ENCODE peak calls at places on chromosomes 13 and 19, in seven cellular contexts. One of them, this sample, is unnamed.

GRCh38 chr19:35512831-35513230 is 618 bp downstream of the DMKN start:
- DNase-seq in heart right ventricle: no peak
- DNase-seq in B cell: no peak
- DNase-seq in endodermal cell: no peak
- DNase-seq in left ventricle myocardium inferior: no peak
- DNase-seq in nephron progenitor cell: no peak
- DNase-seq in activated CD8-positive, alpha-beta T cell treated with anti-CD3 and anti-CD28 coated beads for 36 hours: no peak
- DNase-seq in this sample: no peak

GRCh38 chr13:73608731-73609485 is 525.3 kb downstream of the KLF12 start:
- DNase-seq in heart right ventricle: no peak
- DNase-seq in B cell: no peak
- DNase-seq in endodermal cell: no peak
- DNase-seq in left ventricle myocardium inferior: no peak
- DNase-seq in nephron progenitor cell: peak
- DNase-seq in activated CD8-positive, alpha-beta T cell treated with anti-CD3 and anti-CD28 coated beads for 36 hours: no peak
- DNase-seq in this sample: no peak

GRCh38 chr13:114153485-114154080 is 21.2 kb upstream of the RASA3 start:
- DNase-seq in heart right ventricle: no peak
- DNase-seq in B cell: no peak
- DNase-seq in endodermal cell: no peak
- DNase-seq in left ventricle myocardium inferior: no peak
- DNase-seq in nephron progenitor cell: no peak
- DNase-seq in activated CD8-positive, alpha-beta T cell treated with anti-CD3 and anti-CD28 coated beads for 36 hours: no peak
- DNase-seq in this sample: no peak

GRCh38 chr19:15323496-15324235 is 8.7 kb downstream of the BRD4 start:
- DNase-seq in heart right ventricle: peak
- DNase-seq in B cell: no peak
- DNase-seq in endodermal cell: no peak
- DNase-seq in left ventricle myocardium inferior: peak
- DNase-seq in nephron progenitor cell: no peak
- DNase-seq in activated CD8-positive, alpha-beta T cell treated with anti-CD3 and anti-CD28 coated beads for 36 hours: no peak
- DNase-seq in this sample: peak

GRCh38 chr19:51398096-51398704 is 7.8 kb upstream of the C19orf84 start:
- DNase-seq in heart right ventricle: no peak
- DNase-seq in B cell: peak
- DNase-seq in endodermal cell: no peak
- DNase-seq in left ventricle myocardium inferior: no peak
- DNase-seq in nephron progenitor cell: no peak
- DNase-seq in activated CD8-positive, alpha-beta T cell treated with anti-CD3 and anti-CD28 coated beads for 36 hours: no peak
- DNase-seq in this sample: no peak

GRCh38 chr13:110677731-110678545 is 28.0 kb downstream of the CARS2 start:
- DNase-seq in heart right ventricle: no peak
- DNase-seq in B cell: peak
- DNase-seq in endodermal cell: no peak
- DNase-seq in left ventricle myocardium inferior: no peak
- DNase-seq in nephron progenitor cell: no peak
- DNase-seq in activated CD8-positive, alpha-beta T cell treated with anti-CD3 and anti-CD28 coated beads for 36 hours: peak
- DNase-seq in this sample: no peak

GRCh38 chr19:49145485-49146407 is 9.4 kb downstream of the HRC start:
- DNase-seq in heart right ventricle: peak
- DNase-seq in B cell: peak
- DNase-seq in endodermal cell: peak
- DNase-seq in left ventricle myocardium inferior: peak
- DNase-seq in nephron progenitor cell: peak
- DNase-seq in activated CD8-positive, alpha-beta T cell treated with anti-CD3 and anti-CD28 coated beads for 36 hours: peak
- DNase-seq in this sample: peak

GRCh38 chr13:77349365-77349764 is 22.5 kb upstream of the MYCBP2 start:
- DNase-seq in heart right ventricle: no peak
- DNase-seq in B cell: no peak
- DNase-seq in endodermal cell: no peak
- DNase-seq in left ventricle myocardium inferior: no peak
- DNase-seq in nephron progenitor cell: no peak
- DNase-seq in activated CD8-positive, alpha-beta T cell treated with anti-CD3 and anti-CD28 coated beads for 36 hours: no peak
- DNase-seq in this sample: no peak

GRCh38 chr19:35126624-35126959 is 8.3 kb downstream of the LGI4 start:
- DNase-seq in heart right ventricle: no peak
- DNase-seq in B cell: no peak
- DNase-seq in endodermal cell: no peak
- DNase-seq in left ventricle myocardium inferior: no peak
- DNase-seq in nephron progenitor cell: peak
- DNase-seq in activated CD8-positive, alpha-beta T cell treated with anti-CD3 and anti-CD28 coated beads for 36 hours: no peak
- DNase-seq in this sample: no peak

GRCh38 chr13:32530841-32531253 is 7.7 kb downstream of the N4BP2L2 start:
- DNase-seq in heart right ventricle: peak
- DNase-seq in B cell: peak
- DNase-seq in endodermal cell: no peak
- DNase-seq in left ventricle myocardium inferior: no peak
- DNase-seq in nephron progenitor cell: no peak
- DNase-seq in activated CD8-positive, alpha-beta T cell treated with anti-CD3 and anti-CD28 coated beads for 36 hours: no peak
- DNase-seq in this sample: no peak

GRCh38 chr13:111342716-111343115 is 22.3 kb downstream of the TEX29 start:
- DNase-seq in heart right ventricle: peak
- DNase-seq in B cell: no peak
- DNase-seq in endodermal cell: peak
- DNase-seq in left ventricle myocardium inferior: no peak
- DNase-seq in nephron progenitor cell: no peak
- DNase-seq in activated CD8-positive, alpha-beta T cell treated with anti-CD3 and anti-CD28 coated beads for 36 hours: no peak
- DNase-seq in this sample: no peak

DNA sequence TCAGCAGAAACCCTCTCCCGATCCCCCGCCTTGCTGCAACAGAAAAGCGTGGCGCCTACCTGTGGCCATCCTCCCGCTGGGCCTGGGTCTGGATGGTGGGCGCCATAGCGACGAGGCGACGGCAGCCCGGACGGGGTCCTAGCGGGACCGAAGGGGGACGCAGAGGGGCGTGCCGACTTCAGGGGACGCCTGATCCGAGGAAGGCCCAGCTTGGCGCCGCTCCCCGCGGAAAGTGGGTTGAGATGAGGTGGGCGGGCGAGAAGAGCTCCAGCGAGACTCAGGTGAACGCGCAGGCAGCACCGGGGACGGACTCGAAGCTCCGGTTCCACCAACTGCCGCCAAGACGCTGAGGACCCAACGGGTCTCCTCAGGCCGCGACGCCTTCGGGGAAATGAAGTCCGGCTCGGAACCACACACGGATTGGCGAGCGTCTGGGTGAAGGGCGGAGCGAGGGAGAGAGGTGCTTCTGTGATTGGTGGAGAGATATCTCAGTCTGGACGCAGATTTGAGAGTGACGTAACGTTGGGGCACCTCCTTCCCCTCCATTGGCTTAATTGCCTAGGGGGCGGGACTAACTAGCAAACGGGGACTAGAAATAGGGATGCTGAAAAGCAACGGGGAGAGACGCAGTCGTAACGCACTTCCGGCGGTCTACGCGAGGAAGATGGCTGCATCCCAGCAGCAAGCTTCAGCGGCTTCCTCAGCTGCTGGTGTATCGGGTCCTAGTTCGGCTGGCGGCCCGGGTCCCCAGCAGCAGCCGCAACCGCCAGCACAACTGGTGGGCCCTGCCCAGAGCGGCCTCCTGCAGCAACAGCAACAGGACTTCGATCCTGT is at the start of the genes MED29 and PAF1:
- DNase-seq in heart right ventricle: peak
- DNase-seq in B cell: peak
- DNase-seq in endodermal cell: peak
- DNase-seq in left ventricle myocardium inferior: peak
- DNase-seq in nephron progenitor cell: peak
- DNase-seq in activated CD8-positive, alpha-beta T cell treated with anti-CD3 and anti-CD28 coated beads for 36 hours: peak
- DNase-seq in this sample: peak
- TF ChIP-seq CTCF in heart right ventricle: no peak
- TF ChIP-seq CTCF in B cell: no peak
- TF ChIP-seq CTCF in endodermal cell: peak
- TF ChIP-seq CTCF in left ventricle myocardium inferior: no peak
- TF ChIP-seq CTCF in nephron progenitor cell: no peak
- TF ChIP-seq CTCF in activated CD8-positive, alpha-beta T cell treated with anti-CD3 and anti-CD28 coated beads for 36 hours: no peak
- TF ChIP-seq CTCF in this sample: no peak

GRCh38 chr13:103297083-103297482 is 230.9 kb upstream of the SLC10A2 start:
- DNase-seq in heart right ventricle: no peak
- DNase-seq in B cell: no peak
- DNase-seq in endodermal cell: no peak
- DNase-seq in left ventricle myocardium inferior: no peak
- DNase-seq in nephron progenitor cell: no peak
- DNase-seq in activated CD8-positive, alpha-beta T cell treated with anti-CD3 and anti-CD28 coated beads for 36 hours: no peak
- DNase-seq in this sample: no peak

GRCh38 chr13:103303078-103303651 is 236.9 kb upstream of the SLC10A2 start:
- DNase-seq in heart right ventricle: no peak
- DNase-seq in B cell: no peak
- DNase-seq in endodermal cell: no peak
- DNase-seq in left ventricle myocardium inferior: no peak
- DNase-seq in nephron progenitor cell: no peak
- DNase-seq in activated CD8-positive, alpha-beta T cell treated with anti-CD3 and anti-CD28 coated beads for 36 hours: no peak
- DNase-seq in this sample: no peak

DNA sequence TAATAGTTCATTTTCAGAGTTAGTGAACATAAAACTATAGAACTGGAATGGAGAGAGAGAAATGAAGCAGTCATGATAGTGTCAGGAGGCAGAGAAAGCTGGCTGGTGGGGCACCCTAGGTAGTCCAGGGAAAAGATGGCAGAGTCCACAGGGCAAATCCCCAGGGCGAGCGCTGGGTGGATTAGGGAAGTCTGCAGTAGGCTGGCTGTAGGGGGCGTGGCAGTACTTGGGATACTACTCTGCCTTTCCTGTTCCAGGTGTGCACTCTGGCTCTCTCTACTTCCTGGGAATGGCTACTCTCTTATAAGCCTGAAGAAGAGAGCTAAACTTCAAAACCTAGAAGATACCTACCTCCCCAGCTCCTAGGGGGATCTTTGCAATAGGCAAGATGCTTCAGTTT is 232.9 kb upstream of the SLC10A2 start:
- DNase-seq in heart right ventricle: no peak
- DNase-seq in B cell: no peak
- DNase-seq in endodermal cell: peak
- DNase-seq in left ventricle myocardium inferior: no peak
- DNase-seq in nephron progenitor cell: no peak
- DNase-seq in activated CD8-positive, alpha-beta T cell treated with anti-CD3 and anti-CD28 coated beads for 36 hours: no peak
- DNase-seq in this sample: no peak
- TF ChIP-seq CTCF in heart right ventricle: no peak
- TF ChIP-seq CTCF in B cell: no peak
- TF ChIP-seq CTCF in endodermal cell: peak
- TF ChIP-seq CTCF in left ventricle myocardium inferior: no peak
- TF ChIP-seq CTCF in nephron progenitor cell: no peak
- TF ChIP-seq CTCF in activated CD8-positive, alpha-beta T cell treated with anti-CD3 and anti-CD28 coated beads for 36 hours: no peak
- TF ChIP-seq CTCF in this sample: no peak

GRCh38 chr13:91647361-91647970 is 249.0 kb downstream of the GPC5 start:
- DNase-seq in heart right ventricle: peak
- DNase-seq in B cell: peak
- DNase-seq in endodermal cell: peak
- DNase-seq in left ventricle myocardium inferior: no peak
- DNase-seq in nephron progenitor cell: peak
- DNase-seq in activated CD8-positive, alpha-beta T cell treated with anti-CD3 and anti-CD28 coated beads for 36 hours: peak
- DNase-seq in this sample: no peak
- TF ChIP-seq CTCF in heart right ventricle: peak
- TF ChIP-seq CTCF in B cell: no peak
- TF ChIP-seq CTCF in endodermal cell: peak
- TF ChIP-seq CTCF in left ventricle myocardium inferior: peak
- TF ChIP-seq CTCF in nephron progenitor cell: peak
- TF ChIP-seq CTCF in activated CD8-positive, alpha-beta T cell treated with anti-CD3 and anti-CD28 coated beads for 36 hours: no peak
- TF ChIP-seq CTCF in this sample: peak

GRCh38 chr19:1247747-1248453 is 483 bp upstream of the MIDN start:
- DNase-seq in heart right ventricle: peak
- DNase-seq in B cell: no peak
- DNase-seq in endodermal cell: peak
- DNase-seq in left ventricle myocardium inferior: peak
- DNase-seq in nephron progenitor cell: peak
- DNase-seq in activated CD8-positive, alpha-beta T cell treated with anti-CD3 and anti-CD28 coated beads for 36 hours: peak
- DNase-seq in this sample: peak
- TF ChIP-seq CTCF in heart right ventricle: peak
- TF ChIP-seq CTCF in B cell: peak
- TF ChIP-seq CTCF in endodermal cell: peak
- TF ChIP-seq CTCF in left ventricle myocardium inferior: peak
- TF ChIP-seq CTCF in nephron progenitor cell: no peak
- TF ChIP-seq CTCF in activated CD8-positive, alpha-beta T cell treated with anti-CD3 and anti-CD28 coated beads for 36 hours: no peak
- TF ChIP-seq CTCF in this sample: no peak

DNA sequence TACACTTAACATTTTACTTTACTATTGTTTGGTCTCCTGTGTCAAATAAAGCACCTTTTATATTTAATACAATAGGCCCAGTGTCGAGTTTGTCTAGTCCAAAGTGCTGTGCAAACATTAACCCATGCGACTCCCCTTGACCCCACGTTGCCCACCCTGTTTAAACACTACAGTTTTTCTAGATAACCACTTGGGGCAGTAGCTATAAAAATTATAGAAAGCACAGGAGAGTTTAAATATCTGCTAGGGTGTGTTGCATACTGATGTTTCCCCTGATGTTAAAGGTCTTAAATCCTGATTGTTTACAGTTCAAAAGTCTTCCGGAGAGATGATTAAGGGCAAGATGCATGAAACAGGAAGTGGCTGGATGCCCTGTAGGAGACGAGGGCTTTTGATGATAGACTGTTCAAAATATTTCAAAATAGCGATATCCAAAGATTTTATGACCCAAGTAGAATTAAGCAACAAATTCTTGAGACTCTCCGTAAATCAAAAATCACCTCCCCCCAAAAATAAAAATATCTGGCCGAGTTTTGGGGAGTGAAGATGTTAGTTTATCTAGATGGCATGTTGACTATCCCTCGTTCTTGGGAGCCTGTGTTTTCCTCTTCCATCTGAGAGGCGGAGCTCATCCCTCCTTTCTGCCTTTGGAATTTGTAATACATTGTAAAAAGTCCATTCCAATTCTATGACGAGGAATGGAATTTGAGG is 167.1 kb downstream of the FGF9 start:
- DNase-seq in heart right ventricle: no peak
- DNase-seq in B cell: no peak
- DNase-seq in endodermal cell: no peak
- DNase-seq in left ventricle myocardium inferior: no peak
- DNase-seq in nephron progenitor cell: no peak
- DNase-seq in activated CD8-positive, alpha-beta T cell treated with anti-CD3 and anti-CD28 coated beads for 36 hours: no peak
- DNase-seq in this sample: no peak
- TF ChIP-seq CTCF in heart right ventricle: no peak
- TF ChIP-seq CTCF in B cell: no peak
- TF ChIP-seq CTCF in endodermal cell: no peak
- TF ChIP-seq CTCF in left ventricle myocardium inferior: no peak
- TF ChIP-seq CTCF in nephron progenitor cell: no peak
- TF ChIP-seq CTCF in activated CD8-positive, alpha-beta T cell treated with anti-CD3 and anti-CD28 coated beads for 36 hours: no peak
- TF ChIP-seq CTCF in this sample: no peak

DNA sequence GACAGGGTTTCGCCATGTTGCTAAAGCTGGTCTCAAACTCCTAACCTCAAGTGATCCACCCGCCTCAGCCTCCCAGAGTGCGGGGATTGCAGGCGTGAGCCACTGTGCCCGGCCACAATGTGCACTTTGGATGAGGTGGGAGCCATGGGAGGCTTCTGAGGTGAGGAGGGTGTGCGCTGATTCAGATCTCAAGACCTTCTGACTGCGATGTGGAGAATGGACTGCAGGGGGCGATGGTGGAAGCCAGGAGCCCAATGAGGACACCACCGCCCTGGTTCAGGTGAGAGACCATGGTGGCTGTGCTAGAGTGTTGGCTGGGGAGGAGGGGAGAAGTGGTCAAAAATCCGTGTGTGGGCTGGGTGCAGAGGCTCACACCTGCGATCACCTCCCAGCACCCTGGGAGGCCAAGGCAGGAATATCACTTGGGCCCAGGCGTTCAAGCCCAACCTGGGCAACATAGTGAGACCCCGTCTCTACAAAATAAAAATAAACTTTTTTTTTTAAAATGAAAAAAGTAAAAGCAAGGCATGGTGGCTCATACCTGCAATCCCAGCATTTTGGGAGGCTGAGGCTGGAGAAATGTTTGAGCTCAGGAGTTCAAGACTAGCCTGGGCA is 5.6 kb downstream of the INAFM1 start:
- DNase-seq in heart right ventricle: no peak
- DNase-seq in B cell: peak
- DNase-seq in endodermal cell: peak
- DNase-seq in left ventricle myocardium inferior: no peak
- DNase-seq in nephron progenitor cell: peak
- DNase-seq in activated CD8-positive, alpha-beta T cell treated with anti-CD3 and anti-CD28 coated beads for 36 hours: peak
- DNase-seq in this sample: no peak
- TF ChIP-seq CTCF in heart right ventricle: peak
- TF ChIP-seq CTCF in B cell: peak
- TF ChIP-seq CTCF in endodermal cell: peak
- TF ChIP-seq CTCF in left ventricle myocardium inferior: peak
- TF ChIP-seq CTCF in nephron progenitor cell: peak
- TF ChIP-seq CTCF in activated CD8-positive, alpha-beta T cell treated with anti-CD3 and anti-CD28 coated beads for 36 hours: peak
- TF ChIP-seq CTCF in this sample: peak

This sample was measured in CD14-positive monocyte.